ENCODE peak calls at places on chromosomes 3 and 15, in ten cellular contexts. B is cardiac fibroblast; X is AG10803; Z is stimulated activated CD4-positive, alpha-beta T cell treated with anti-CD3 and anti-CD28 coated beads, Interleukin-15, amount 100 ng/mL, for 1 hour; G is NCI-H1105 treated with DMSO at 0.1 percent for 48 hours; Y is anterior cingulate cortex; Q is CD4-positive, CD25-positive, alpha-beta regulatory T cell; S is T-cell; L is HT-29; V is posterior cingulate gyrus. U is an unnamed sample.
A peak's percentile ranks its signal among the peaks of the same experiment; 100 is the strongest.

GRCh38 chr3:14434105-14434504 is 31.7 kb downstream of the SLC6A6 start:
- DNase-seq in G (no peak), Z (no peak), Q (peak; percentile 32), L (no peak), S (no peak), B (peak; percentile 61), Y (no peak), X (peak; percentile 77), V (no peak), U (peak; percentile 67)

GRCh38 chr3:112136959-112137693 is 4.1 kb upstream of the GCSAM start:
- DNase-seq in L (peak; percentile 92), B (peak; percentile 54), Y (peak; percentile 21), X (peak; percentile 24), V (no peak), Z (no peak), Q (peak; percentile 52), G (no peak), S (peak; percentile 25), U (peak; percentile 53)

GRCh38 chr15:40925863-40926658 is 3.1 kb upstream of the DLL4 start:
- DNase-seq in B (no peak), Y (peak; percentile 36), X (peak; percentile 23), V (peak; percentile 66), S (peak; percentile 20), L (no peak), G (peak; percentile 19), Q (peak; percentile 20), Z (no peak), U (peak; percentile 57)

GRCh38 chr3:68876112-68876713 is 56.1 kb downstream of the TAFA4 start:
- DNase-seq in L (peak; percentile 68), B (peak; percentile 82), G (peak; percentile 57), Q (peak; percentile 73), Y (no peak), S (peak; percentile 34), Z (no peak), V (no peak), X (peak; percentile 73), U (peak; percentile 77)

GRCh38 chr3:89572261-89572660 is 464.8 kb downstream of the EPHA3 start:
- DNase-seq in G (no peak), B (peak; percentile 24), L (no peak), S (no peak), Q (no peak), V (no peak), Y (no peak), X (no peak), Z (no peak), U (no peak)

GRCh38 chr3:120052225-120052624 is 42.0 kb downstream of the GSK3B start:
- DNase-seq in S (no peak), Q (peak; percentile 56), Z (no peak), X (no peak), Y (no peak), G (no peak), L (no peak), V (no peak), B (no peak), U (no peak)

GRCh38 chr3:174116421-174116820 is 718.9 kb downstream of the NLGN1 start:
- DNase-seq in Q (no peak), L (no peak), V (no peak), S (no peak), X (no peak), B (no peak), G (no peak), Z (no peak), Y (no peak), U (no peak)

GRCh38 chr3:65398953-65399352 is 639.8 kb downstream of the MAGI1 start:
- DNase-seq in Q (no peak), Z (no peak), S (no peak), Y (no peak), X (peak; percentile 13), G (no peak), V (no peak), B (no peak), L (no peak), U (peak; percentile 68)

GRCh38 chr3:153260681-153261080 is 98.7 kb downstream of the RAP2B start:
- DNase-seq in L (no peak), S (no peak), V (no peak), B (no peak), X (no peak), Z (no peak), G (no peak), Q (no peak), Y (no peak), U (peak; percentile 68)

GRCh38 chr3:10344944-10345575 is 24.1 kb upstream of the SEC13 start:
- DNase-seq in G (no peak), V (no peak), Y (no peak), L (no peak), Q (no peak), X (no peak), B (no peak), Z (no peak), S (no peak), U (no peak)

GRCh38 chr15:60982249-60982932 is 246.7 kb downstream of the RORA start:
- DNase-seq in G (no peak), S (no peak), L (no peak), Y (no peak), V (no peak), Q (no peak), X (peak; percentile 66), Z (no peak), B (peak; percentile 45), U (no peak)

GRCh38 chr3:144424606-144425005 is 453.0 kb downstream of the DIPK2A start:
- DNase-seq in X (no peak), Z (no peak), V (no peak), L (no peak), S (no peak), B (no peak), Y (no peak), Q (no peak), G (no peak), U (no peak)

GRCh38 chr15:50145451-50145872 is 26.4 kb upstream of the ATP8B4 start:
- DNase-seq in Y (no peak), X (peak; percentile 79), Z (no peak), V (no peak), S (no peak), B (peak; percentile 88), Q (peak; percentile 38), L (peak; percentile 89), G (peak; percentile 34), U (peak; percentile 88)

GRCh38 chr15:89490550-89491315 is 5.7 kb downstream of the RHCG start:
- DNase-seq in Z (no peak), V (peak; percentile 47), Y (no peak), L (no peak), Q (no peak), G (no peak), S (no peak), B (no peak), X (no peak), U (no peak)

GRCh38 chr3:158768881-158769518 is 32.9 kb upstream of the MFSD1 start:
- DNase-seq in V (no peak), Q (no peak), L (peak; percentile 82), G (no peak), Y (no peak), X (peak; percentile 93), S (no peak), Z (no peak), B (peak; percentile 96), U (peak; percentile 95)

GRCh38 chr3:31762016-31762764 is 218.9 kb downstream of the OSBPL10 start:
- DNase-seq in B (peak; percentile 17), X (no peak), Q (no peak), G (no peak), V (no peak), S (no peak), Y (no peak), L (no peak), Z (no peak), U (no peak)

GRCh38 chr3:22627993-22628499 is 575.1 kb upstream of the UBE2E2 start:
- DNase-seq in X (no peak), L (no peak), Z (no peak), Q (no peak), S (no peak), B (no peak), Y (no peak), G (no peak), V (no peak), U (no peak)

GRCh38 chr3:138281561-138281960 is 48.1 kb downstream of the NME9 start:
- DNase-seq in Q (no peak), L (no peak), X (no peak), Z (no peak), V (no peak), Y (no peak), B (no peak), S (no peak), G (no peak), U (no peak)

GRCh38 chr3:194536883-194537637 is 50.3 kb upstream of the ATP13A3 start:
- DNase-seq in X (no peak), V (no peak), S (no peak), G (peak; percentile 86), B (peak; percentile 39), Y (no peak), Z (no peak), Q (no peak), L (peak; percentile 94), U (peak; percentile 67)

GRCh38 chr15:78914027-78914764 is 30.6 kb downstream of the CTSH start:
- DNase-seq in Z (no peak), Q (no peak), G (no peak), Y (no peak), L (peak; percentile 70), V (no peak), B (no peak), S (no peak), X (peak; percentile 46), U (no peak)

GRCh38 chr15:86919581-86919980 is 839.9 kb downstream of the AGBL1 start:
- DNase-seq in S (no peak), L (no peak), G (no peak), X (peak; percentile 8), B (no peak), Q (no peak), Y (no peak), V (no peak), Z (no peak), U (no peak)

GRCh38 chr15:91534235-91534634 is 319.3 kb upstream of the SLCO3A1 start:
- DNase-seq in Y (no peak), Q (no peak), S (no peak), X (no peak), Z (no peak), G (no peak), B (no peak), V (no peak), L (no peak), U (no peak)

GRCh38 chr3:182710557-182711157 is 82.6 kb upstream of the ATP11B start:
- DNase-seq in G (peak; percentile 73), Q (peak; percentile 36), Y (no peak), X (peak; percentile 12), S (no peak), Z (no peak), L (peak; percentile 58), B (peak; percentile 39), V (no peak), U (peak; percentile 41)

GRCh38 chr3:45554001-45554691 is 40.4 kb upstream of the LIMD1 start:
- DNase-seq in Q (no peak), B (peak; percentile 49), X (peak; percentile 69), Z (no peak), S (no peak), V (no peak), Y (no peak), L (no peak), G (no peak), U (no peak)

GRCh38 chr3:49333091-49333490 is 6.8 kb downstream of the USP4 start:
- DNase-seq in V (no peak), G (no peak), B (no peak), L (no peak), Q (peak; percentile 24), Y (no peak), Z (no peak), S (peak; percentile 30), X (peak; percentile 51), U (no peak)

GRCh38 chr15:34795267-34796081 is at the start of gene ACTC1:
- DNase-seq in L (no peak), Q (no peak), Y (no peak), B (peak; percentile 40), Z (no peak), G (no peak), X (peak; percentile 54), S (no peak), V (peak; percentile 30), U (peak; percentile 88)

GRCh38 chr3:119469378-119470189 is 821 bp downstream of the POGLUT1 start:
- DNase-seq in L (no peak), Z (peak; percentile 31), B (peak; percentile 54), Q (peak; percentile 64), V (no peak), G (peak; percentile 67), X (peak; percentile 12), S (no peak), Y (no peak), U (no peak)

GRCh38 chr15:45777781-45778180 is 143.0 kb downstream of the SQOR start:
- DNase-seq in X (no peak), V (no peak), Z (no peak), Y (no peak), S (no peak), G (no peak), Q (no peak), B (no peak), L (no peak), U (no peak)